ENCODE peak calls at places on chromosomes 11 and 22, in four cellular contexts. V is PC-3, B is WTC11, O is brain microvascular endothelial cell. E is an unnamed sample.

GRCh38 chr22:20315337-20316216 is 4.3 kb downstream of the DGCR6L start:
- DNase-seq in B (no peak), V (no peak), O (no peak), E (no peak)

GRCh38 chr11:114251797-114252327 is 44.3 kb upstream of the NNMT start:
- DNase-seq in O (no peak), B (peak), V (no peak), E (peak)

GRCh38 chr11:419248-420005 is 4.6 kb upstream of the SIGIRR start:
- DNase-seq in V (no peak), B (peak), O (no peak), E (peak)

GRCh38 chr22:40326905-40327735 is 19.2 kb upstream of the ADSL start:
- DNase-seq in B (no peak), V (peak), O (no peak), E (no peak)

GRCh38 chr11:6862961-6863360 is at the start of gene OR10A2:
- DNase-seq in O (no peak), B (no peak), V (peak), E (no peak)

GRCh38 chr11:8721740-8722139 is 39.1 kb downstream of the RPL27A start:
- DNase-seq in B (no peak), O (no peak), V (no peak), E (no peak)

GRCh38 chr11:66365166-66365565 is 6.4 kb downstream of the SLC29A2 start:
- DNase-seq in B (no peak), O (no peak), V (no peak), E (no peak)

GRCh38 chr11:1194977-1195689 is 27.7 kb upstream of the MUC5B start:
- DNase-seq in B (peak), O (no peak), V (no peak), E (no peak)

GRCh38 chr11:130338667-130339066 is 23.9 kb upstream of the ZBTB44 start:
- DNase-seq in B (no peak), O (no peak), V (no peak), E (no peak)

GRCh38 chr11:60130496-60130895 is 42.0 kb downstream of the MS4A2 start:
- DNase-seq in B (peak), V (peak), O (peak), E (peak)

GRCh38 chr11:110297726-110298297 is 1.4 kb upstream of the RDX start:
- DNase-seq in O (no peak), V (peak), B (no peak), E (no peak)

GRCh38 chr11:127564803-127565202 is 564.2 kb upstream of the KIRREL3 start:
- DNase-seq in O (no peak), B (no peak), V (peak), E (no peak)

GRCh38 chr22:48488149-48488551 is 1339.5 kb downstream of the BRD1 start:
- DNase-seq in O (no peak), V (no peak), B (no peak), E (no peak)

GRCh38 chr11:127843483-127844396 is 743.6 kb downstream of the ETS1 start:
- DNase-seq in B (peak), O (peak), V (peak), E (peak)

GRCh38 chr11:83097671-83098070 is 26.0 kb upstream of the RAB30 start:
- DNase-seq in V (no peak), B (no peak), O (no peak), E (no peak)

GRCh38 chr22:41584881-41585280 is 4.8 kb downstream of the PMM1 start:
- DNase-seq in O (no peak), V (no peak), B (no peak), E (no peak)

GRCh38 chr11:112719736-112720525 is 241.3 kb upstream of the NCAM1 start:
- DNase-seq in V (no peak), B (no peak), O (no peak), E (no peak)

GRCh38 chr11:70471254-70471653 is 72.9 kb downstream of the CTTN start:
- DNase-seq in V (peak), B (peak), O (peak), E (peak)

GRCh38 chr11:125947419-125948277 is 1.8 kb downstream of the VSIG10L2 start:
- DNase-seq in O (no peak), V (no peak), B (no peak), E (no peak)

GRCh38 chr11:3080104-3080503 is 22.9 kb upstream of the CARS1 start:
- DNase-seq in V (peak), O (no peak), B (no peak), E (no peak)

GRCh38 chr22:35335936-35336781 is 36.5 kb downstream of the TOM1 start:
- DNase-seq in V (no peak), B (no peak), O (no peak), E (no peak)

GRCh38 chr11:63663809-63664208 is 7.4 kb downstream of the ATL3 start:
- DNase-seq in V (peak), B (no peak), O (peak), E (no peak)

GRCh38 chr22:32829451-32829851 is 27.9 kb downstream of the TIMP3 start:
- DNase-seq in O (no peak), V (no peak), B (no peak), E (no peak)

GRCh38 chr11:30984827-30985226 is 384.7 kb downstream of the DCDC1 start:
- DNase-seq in B (no peak), O (no peak), V (no peak), E (no peak)

GRCh38 chr11:11827272-11827671 is 14.5 kb upstream of the USP47 start:
- DNase-seq in V (no peak), O (no peak), B (no peak), E (no peak)

GRCh38 chr22:44676441-44677298 is 25.3 kb upstream of the PRR5 start:
- DNase-seq in V (no peak), O (no peak), B (no peak), E (no peak)

GRCh38 chr11:123570939-123571590 is 83.4 kb downstream of the SCN3B start:
- DNase-seq in O (no peak), V (no peak), B (no peak), E (no peak)

GRCh38 chr22:44802956-44803355 is 50.6 kb downstream of the ARHGAP8 start:
- DNase-seq in B (no peak), V (no peak), O (no peak), E (no peak)

GRCh38 chr22:48715511-48715910 is 1112.2 kb downstream of the BRD1 start:
- DNase-seq in O (no peak), V (no peak), B (no peak), E (no peak)

GRCh38 chr22:31892080-31892433 is 52.3 kb upstream of the YWHAH start:
- DNase-seq in V (no peak), O (no peak), B (no peak), E (no peak)

GRCh38 chr11:62545437-62546243 is 966 bp downstream of the AHNAK start:
- DNase-seq in B (peak), O (peak), V (peak), E (peak)
- TF ChIP-seq CTCF in B (no peak), O (peak), V (no peak), E (no peak)

DNA sequence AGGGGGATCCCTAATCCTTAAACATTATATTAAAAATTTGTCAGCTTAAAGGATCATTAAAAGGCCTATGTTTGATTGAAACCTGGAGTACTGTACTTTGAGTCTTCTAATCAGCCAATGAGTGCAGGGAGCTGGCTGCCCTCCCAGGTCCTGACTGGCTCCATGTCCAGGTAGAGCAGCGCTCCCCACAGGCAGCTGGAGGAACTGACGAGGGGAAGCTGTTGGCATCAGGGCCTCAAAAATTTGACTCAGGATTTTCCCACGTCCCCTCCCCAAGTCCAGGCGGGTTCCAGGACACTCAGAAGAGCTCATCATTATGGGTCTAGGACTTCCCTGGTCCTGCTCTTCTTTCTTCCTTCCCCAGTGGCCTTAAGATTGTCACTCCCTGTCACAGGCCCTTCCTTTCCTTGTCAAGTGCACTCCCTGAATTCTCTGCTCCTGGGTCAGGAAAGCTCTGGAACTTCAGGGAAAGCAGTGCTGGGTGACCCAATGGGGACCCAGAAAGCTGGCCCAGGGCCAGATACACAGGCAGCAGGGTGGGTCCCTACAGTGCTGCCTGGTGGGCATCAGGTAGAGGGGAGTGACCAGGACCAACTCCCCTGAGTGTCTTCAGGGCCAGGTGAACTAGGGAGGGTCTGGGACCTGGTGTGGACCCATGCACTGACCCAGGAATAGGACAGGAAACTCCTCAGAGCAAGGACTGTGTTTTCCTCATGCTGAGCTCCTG is 65.5 kb downstream of the GGTLC2 start:
- DNase-seq in B (peak), V (peak), O (no peak), E (peak)
- TF ChIP-seq CTCF in B (peak), V (peak), O (peak), E (peak)

DNA sequence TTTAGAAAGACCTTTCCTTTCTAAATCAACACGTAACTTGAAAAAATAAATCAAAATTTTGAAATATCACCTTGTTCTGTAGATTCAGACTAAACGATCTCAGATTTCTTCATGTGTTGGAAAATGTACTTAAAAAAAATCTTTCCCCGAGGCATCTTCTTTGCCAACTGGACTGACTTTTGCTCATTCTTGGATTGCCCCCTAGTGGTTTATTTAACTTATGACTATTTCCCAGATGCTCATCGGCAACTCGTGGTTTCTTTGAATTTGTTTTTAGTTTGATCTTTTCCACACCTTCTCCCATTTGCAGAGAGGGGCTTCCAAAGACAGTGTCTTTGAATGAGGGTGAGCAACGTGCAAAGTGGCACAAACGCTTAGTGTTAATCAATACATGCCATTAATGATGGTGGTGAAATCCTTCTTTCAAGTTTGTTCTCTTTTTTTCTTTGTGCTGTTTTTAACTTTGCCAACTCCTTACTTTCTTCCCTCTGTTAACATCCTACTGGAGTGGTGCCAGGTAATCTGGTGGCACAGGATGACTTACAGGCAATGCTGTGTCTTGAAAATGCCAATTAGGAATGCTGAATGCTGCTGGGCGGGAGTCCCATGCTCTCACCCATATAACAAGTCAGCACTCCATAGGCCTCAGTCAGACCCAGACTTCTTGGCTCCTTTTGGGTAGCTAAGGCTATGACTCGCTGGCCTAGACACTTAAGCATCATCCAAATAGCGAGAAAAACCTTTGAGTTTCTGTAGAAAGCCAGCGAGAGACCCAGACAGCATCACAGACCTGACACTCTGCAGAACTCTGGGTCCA is 18.3 kb downstream of the PRSS23 start:
- DNase-seq in B (no peak), V (peak), O (no peak), E (no peak)
- TF ChIP-seq CTCF in B (peak), V (peak), O (peak), E (peak)

GRCh38 chr11:79678780-79679468 is 238.1 kb upstream of the TENM4 start:
- DNase-seq in O (no peak), V (no peak), B (no peak), E (no peak)
- TF ChIP-seq CTCF in O (no peak), V (no peak), B (no peak), E (no peak)

GRCh38 chr11:61581030-61581928 is at the start of gene SYT7:
- DNase-seq in O (peak), B (peak), V (peak), E (peak)
- TF ChIP-seq CTCF in O (peak), B (no peak), V (peak), E (no peak)

GRCh38 chr11:95734009-95734572 is 55.5 kb downstream of the FAM76B start:
- DNase-seq in O (no peak), V (no peak), B (no peak), E (no peak)
- TF ChIP-seq CTCF in O (no peak), V (no peak), B (no peak), E (no peak)

GRCh38 chr22:29157759-29158535 is 47.7 kb upstream of the EMID1 start:
- DNase-seq in V (peak), O (no peak), B (no peak), E (no peak)

GRCh38 chr22:29155966-29156365 is 49.7 kb upstream of the EMID1 start:
- DNase-seq in V (no peak), O (no peak), B (no peak), E (no peak)

GRCh38 chr22:29158546-29158945 is 47.1 kb upstream of the EMID1 start:
- DNase-seq in O (no peak), V (no peak), B (no peak), E (no peak)

GRCh38 chr22:29154364-29155048 is 51.2 kb upstream of the EMID1 start:
- DNase-seq in O (peak), B (peak), V (peak), E (peak)

GRCh38 chr22:29156507-29156906 is 49.2 kb upstream of the EMID1 start:
- DNase-seq in V (no peak), B (peak), O (no peak), E (peak)
- TF ChIP-seq CTCF in V (no peak), B (no peak), O (peak), E (no peak)